ENCODE peak calls at places on chromosomes 7 and 10, in nine cellular contexts. J, L, Z, B, Y, P, R, S and C are unnamed samples.

GRCh38 chr7:45120-46090 is 147.0 kb upstream of the FAM20C start:
- DNase-seq in Y (no peak), R (no peak), J (peak; percentile 6), P (no peak), L (no peak), S (peak; percentile 33), B (no peak), Z (no peak), C (peak; percentile 0)

GRCh38 chr7:2477447-2478386 is 1.5 kb upstream of the GRIFIN start:
- DNase-seq in R (peak; percentile 16), S (peak; percentile 88), J (no peak), P (peak; percentile 66), Y (peak; percentile 20), Z (no peak), B (peak; percentile 60), L (no peak), C (peak; percentile 69)

GRCh38 chr7:29353810-29354209 is 159.2 kb downstream of the CHN2 start:
- DNase-seq in J (no peak), P (no peak), S (peak; percentile 1), B (no peak), Z (no peak), R (no peak), Y (no peak), L (no peak), C (no peak)

GRCh38 chr10:5647507-5648240 is 18.7 kb downstream of the ASB13 start:
- DNase-seq in P (no peak), S (no peak), B (no peak), L (no peak), Y (no peak), R (no peak), J (no peak), Z (peak; percentile 54), C (no peak)

GRCh38 chr10:21260060-21260792 is 265.3 kb downstream of the SKIDA1 start:
- DNase-seq in B (peak; percentile 27), Y (no peak), R (no peak), P (peak; percentile 27), J (peak; percentile 24), S (no peak), L (no peak), Z (no peak), C (no peak)

GRCh38 chr10:11476035-11476434 is 135.4 kb downstream of the USP6NL start:
- DNase-seq in Z (no peak), P (no peak), Y (peak; percentile 3), R (no peak), S (no peak), B (no peak), L (no peak), J (no peak), C (no peak)

GRCh38 chr10:128440513-128441160 is 314.4 kb upstream of the MKI67 start:
- DNase-seq in S (peak; percentile 78), P (no peak), J (no peak), Z (no peak), R (no peak), L (no peak), B (no peak), Y (no peak), C (no peak)

GRCh38 chr10:6195891-6196290 is 6.8 kb upstream of the PFKFB3 start:
- DNase-seq in J (peak; percentile 64), L (no peak), P (peak; percentile 54), Z (no peak), Y (no peak), S (no peak), B (peak; percentile 44), R (no peak), C (no peak)

GRCh38 chr10:63008491-63008890 is 124.6 kb upstream of the NRBF2 start:
- DNase-seq in Y (no peak), S (no peak), R (no peak), L (no peak), Z (no peak), P (no peak), B (peak; percentile 11), J (no peak), C (no peak)

GRCh38 chr10:91042069-91042468 is 121.2 kb upstream of the ANKRD1 start:
- DNase-seq in S (no peak), R (no peak), J (no peak), P (no peak), B (no peak), Z (no peak), L (no peak), Y (no peak), C (no peak)

GRCh38 chr7:92761391-92762098 is 74.8 kb downstream of the CDK6 start:
- DNase-seq in Z (no peak), S (no peak), B (no peak), P (no peak), R (no peak), J (no peak), L (no peak), Y (no peak), C (no peak)

GRCh38 chr10:33820531-33820930 is 486.1 kb upstream of the NRP1 start:
- DNase-seq in Z (no peak), S (no peak), Y (no peak), R (no peak), P (no peak), L (no peak), J (no peak), B (no peak), C (no peak)

GRCh38 chr10:51001587-51001986 is 72.7 kb upstream of the PRKG1 start:
- DNase-seq in S (no peak), P (no peak), J (no peak), R (no peak), B (peak; percentile 58), L (no peak), Y (peak; percentile 17), Z (no peak), C (no peak)

GRCh38 chr7:909358-910329 is 33.3 kb downstream of the GET4 start:
- DNase-seq in R (no peak), P (peak; percentile 86), Z (no peak), S (peak; percentile 69), L (no peak), B (peak; percentile 48), Y (no peak), J (no peak), C (no peak)

GRCh38 chr7:27172823-27173411 is 1.2 kb downstream of the HOXA10 start:
- DNase-seq in P (no peak), J (peak; percentile 48), L (no peak), S (no peak), Y (no peak), Z (no peak), R (no peak), B (no peak), C (no peak)

DNA sequence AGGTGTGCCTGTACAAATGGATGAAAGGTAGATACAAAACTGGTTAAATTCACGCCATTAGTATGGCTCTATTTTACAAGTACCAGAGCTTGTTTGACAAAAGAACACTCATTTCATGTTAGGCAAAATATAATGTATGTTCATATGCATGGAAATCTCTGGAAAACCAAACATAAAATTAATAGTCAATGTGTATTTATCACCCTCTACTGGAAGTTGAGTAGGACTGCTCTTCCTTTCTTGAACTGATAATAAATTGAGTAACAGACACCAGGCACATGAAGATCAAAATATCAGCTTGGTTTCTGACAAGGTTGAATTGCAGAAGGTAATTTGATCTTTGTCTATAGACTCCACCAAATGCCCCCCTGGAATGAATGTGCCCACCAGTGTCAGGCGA is 19.8 kb upstream of the AKR1B1 start:
- DNase-seq in L (no peak), J (no peak), P (no peak), B (peak; percentile 26), R (no peak), S (no peak), Z (no peak), Y (peak; percentile 25), C (no peak)
- TF ChIP-seq CTCF in L (peak; percentile 9), J (no peak), P (no peak), B (peak; percentile 38), R (no peak), S (peak; percentile 18), Z (no peak), Y (no peak), C (no peak)

GRCh38 chr7:155743197-155743596 is 69.1 kb downstream of the SHH start:
- DNase-seq in J (no peak), R (no peak), S (no peak), Z (no peak), B (no peak), L (no peak), Y (no peak), P (no peak), C (no peak)

GRCh38 chr7:155749578-155749977 is 62.7 kb downstream of the SHH start:
- DNase-seq in J (no peak), B (no peak), R (no peak), S (no peak), Z (no peak), Y (no peak), L (no peak), P (no peak), C (no peak)

GRCh38 chr7:155746188-155746587 is 66.1 kb downstream of the SHH start:
- DNase-seq in R (no peak), P (no peak), Y (no peak), B (no peak), J (no peak), L (no peak), Z (no peak), S (no peak), C (no peak)

GRCh38 chr7:155744931-155745683 is 67.2 kb downstream of the SHH start:
- DNase-seq in J (no peak), P (no peak), L (no peak), S (no peak), Z (no peak), B (no peak), Y (no peak), R (no peak), C (no peak)

GRCh38 chr7:155745737-155746136 is 66.5 kb downstream of the SHH start:
- DNase-seq in L (no peak), B (no peak), S (no peak), Y (no peak), R (no peak), J (no peak), Z (no peak), P (no peak), C (no peak)
- TF ChIP-seq CTCF in L (no peak), B (no peak), S (no peak), Y (no peak), R (no peak), J (no peak), Z (no peak), P (no peak), C (no peak)

GRCh38 chr10:113000876-113001598 is 51.0 kb downstream of the TCF7L2 start:
- DNase-seq in P (peak; percentile 70), S (peak; percentile 66), B (no peak), Y (peak; percentile 47), R (no peak), J (no peak), L (no peak), Z (no peak), C (no peak)
- TF ChIP-seq CTCF in P (no peak), S (peak; percentile 58), B (no peak), Y (peak; percentile 67), R (no peak), J (no peak), L (peak; percentile 18), Z (no peak), C (no peak)

GRCh38 chr7:5824297-5824610 is 42.8 kb upstream of the RNF216 start:
- DNase-seq in L (no peak), P (no peak), B (no peak), Z (no peak), S (no peak), Y (no peak), R (no peak), J (no peak), C (no peak)

GRCh38 chr7:5822742-5823503 is 41.5 kb upstream of the RNF216 start:
- DNase-seq in S (peak; percentile 98), P (peak; percentile 97), L (peak; percentile 76), Z (peak; percentile 96), R (peak; percentile 91), Y (peak; percentile 86), J (peak; percentile 92), B (peak; percentile 89), C (peak; percentile 89)

GRCh38 chr7:5831196-5831595 is 49.4 kb upstream of the OCM start:
- DNase-seq in R (no peak), S (peak; percentile 58), J (peak; percentile 49), L (no peak), Y (no peak), Z (no peak), B (peak; percentile 39), P (no peak), C (peak; percentile 68)

GRCh38 chr7:5827755-5828154 is 46.3 kb upstream of the RNF216 start:
- DNase-seq in P (no peak), J (no peak), S (peak; percentile 81), L (no peak), Y (peak; percentile 17), Z (no peak), B (peak; percentile 8), R (peak; percentile 16), C (no peak)
- TF ChIP-seq CTCF in P (no peak), J (no peak), S (peak; percentile 82), L (peak; percentile 63), Y (peak; percentile 48), Z (no peak), B (peak; percentile 52), R (peak; percentile 63), C (peak; percentile 55)